ENCODE peak calls at places on chromosomes 16 and 17, in six cellular contexts. I is breast epithelium; N is Peyer's patch; E is esophagus squamous epithelium; C is CD8-positive, alpha-beta T cell; D is MM.1S. Y is an unnamed sample.

GRCh38 chr17:28760987-28761562 is 17.3 kb downstream of the TRAF4 start:
- DNase-seq in I (peak), N (no peak), E (no peak), C (no peak), D (no peak), Y (no peak)

GRCh38 chr17:78276499-78276898 is 45.1 kb downstream of the TMEM235 start:
- DNase-seq in I (no peak), N (no peak), E (no peak), C (no peak), D (peak), Y (no peak)

GRCh38 chr16:55703003-55704001 is 47.5 kb downstream of the SLC6A2 start:
- DNase-seq in I (no peak), N (no peak), E (no peak), C (no peak), D (peak), Y (no peak)

GRCh38 chr17:78996781-78997201 is 12.8 kb downstream of the CANT1 start:
- DNase-seq in I (no peak), N (no peak), E (no peak), C (no peak), D (no peak), Y (no peak)

GRCh38 chr16:70520612-70521297 is 2.6 kb downstream of the COG4 start:
- DNase-seq in I (no peak), N (no peak), E (no peak), C (no peak), D (no peak), Y (no peak)

GRCh38 chr17:69857412-69857835 is 217.6 kb upstream of the KCNJ16 start:
- DNase-seq in I (no peak), N (no peak), E (no peak), C (no peak), D (no peak), Y (no peak)

GRCh38 chr17:81434079-81434478 is 38.8 kb downstream of the BAHCC1 start:
- DNase-seq in I (no peak), N (no peak), E (no peak), C (no peak), D (no peak), Y (no peak)

GRCh38 chr17:58525239-58525638 is 10.8 kb upstream of the MTMR4 start:
- DNase-seq in I (peak), N (no peak), E (no peak), C (no peak), D (no peak), Y (no peak)

GRCh38 chr17:82589851-82590180 is 58.4 kb downstream of the WDR45B start:
- DNase-seq in I (no peak), N (no peak), E (no peak), C (no peak), D (no peak), Y (no peak)

GRCh38 chr16:68436581-68436980 is 11.7 kb downstream of the SMPD3 start:
- DNase-seq in I (no peak), N (no peak), E (no peak), C (no peak), D (peak), Y (no peak)
- TF ChIP-seq CTCF in I (no peak), N (peak), E (no peak), C (no peak), D (peak), Y (peak)

GRCh38 chr16:12467418-12468210 is 336.1 kb downstream of the CPPED1 start:
- DNase-seq in I (no peak), N (no peak), E (no peak), C (no peak), D (no peak), Y (no peak)

GRCh38 chr16:12470311-12471229 is 333.1 kb downstream of the CPPED1 start:
- DNase-seq in I (no peak), N (no peak), E (no peak), C (no peak), D (no peak), Y (no peak)

GRCh38 chr16:12463961-12464360 is 339.7 kb downstream of the CPPED1 start:
- DNase-seq in I (no peak), N (no peak), E (no peak), C (no peak), D (no peak), Y (no peak)

GRCh38 chr16:12471383-12471782 is 332.3 kb downstream of the CPPED1 start:
- DNase-seq in I (no peak), N (no peak), E (no peak), C (no peak), D (no peak), Y (no peak)

DNA sequence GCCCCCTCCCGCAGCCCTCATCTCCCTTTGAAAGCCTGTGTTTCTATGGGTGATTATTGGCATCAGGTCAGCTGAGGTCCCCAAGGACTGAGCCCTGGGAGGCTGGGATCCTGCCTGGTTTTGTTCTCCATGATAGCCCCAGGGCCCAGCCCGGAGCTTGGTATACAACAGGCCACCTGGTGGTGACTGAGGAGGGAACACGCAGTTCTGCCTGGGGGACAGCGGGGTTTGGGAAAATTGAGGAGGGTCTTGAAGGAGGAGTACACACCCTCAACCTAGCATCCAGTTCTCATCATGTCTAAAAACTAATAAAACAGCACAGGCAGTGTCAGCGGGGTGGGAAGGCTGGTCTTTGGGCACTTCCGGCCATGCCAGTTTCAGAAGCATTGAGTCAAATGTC is 335.1 kb downstream of the CPPED1 start:
- DNase-seq in I (no peak), N (no peak), E (no peak), C (no peak), D (no peak), Y (no peak)
- TF ChIP-seq CTCF in I (no peak), N (no peak), E (no peak), C (no peak), D (no peak), Y (peak)

GRCh38 chr17:36706437-36706731 is 105.0 kb downstream of the MRM1 start:
- DNase-seq in I (no peak), N (no peak), E (no peak), C (no peak), D (no peak), Y (no peak)
- TF ChIP-seq CTCF in I (no peak), N (no peak), E (no peak), C (peak), D (no peak), Y (no peak)

DNA sequence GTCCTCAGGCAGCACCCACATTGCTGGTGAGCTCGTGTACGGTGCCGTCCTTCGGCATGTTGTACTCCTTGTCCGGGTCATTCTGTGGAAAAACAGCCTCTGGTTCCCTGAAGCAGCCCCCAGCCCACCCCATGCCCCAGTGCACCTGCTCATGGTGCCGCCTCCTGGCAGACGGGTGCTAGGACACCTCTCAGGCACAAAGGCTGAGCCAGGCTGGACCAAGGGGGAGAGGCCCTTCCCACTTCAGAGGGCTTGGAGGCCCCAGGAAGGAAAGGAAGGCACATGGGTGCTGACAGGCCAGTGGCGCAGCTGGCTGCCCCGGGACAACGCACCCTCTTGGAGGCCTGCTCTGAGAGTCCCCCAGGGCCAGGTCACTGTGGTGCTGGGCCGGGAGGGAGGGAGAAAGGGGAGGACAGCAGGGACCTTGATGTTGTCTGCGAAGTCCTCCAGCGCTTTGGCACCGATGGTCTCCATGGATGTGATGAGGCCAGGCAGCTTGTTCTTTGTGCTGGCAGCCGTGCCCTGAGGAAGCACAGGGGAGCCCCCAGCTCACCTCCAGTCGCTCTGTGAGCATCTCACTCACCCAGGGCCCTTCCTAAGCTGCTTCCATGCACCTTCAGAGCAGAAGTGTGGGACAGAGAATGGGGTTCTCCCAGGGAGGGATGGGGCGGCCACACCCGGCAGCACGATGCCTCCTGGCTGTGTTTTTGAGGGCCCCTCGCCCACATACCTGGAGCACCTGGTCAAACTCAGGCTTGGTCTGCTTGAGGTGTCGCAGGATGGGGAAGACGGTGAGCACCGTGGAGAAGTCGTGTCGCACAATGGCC is 9.3 kb downstream of the ZACN start:
- DNase-seq in I (no peak), N (no peak), E (no peak), C (no peak), D (no peak), Y (peak)
- TF ChIP-seq CTCF in I (no peak), N (no peak), E (no peak), C (no peak), D (no peak), Y (peak)

DNA sequence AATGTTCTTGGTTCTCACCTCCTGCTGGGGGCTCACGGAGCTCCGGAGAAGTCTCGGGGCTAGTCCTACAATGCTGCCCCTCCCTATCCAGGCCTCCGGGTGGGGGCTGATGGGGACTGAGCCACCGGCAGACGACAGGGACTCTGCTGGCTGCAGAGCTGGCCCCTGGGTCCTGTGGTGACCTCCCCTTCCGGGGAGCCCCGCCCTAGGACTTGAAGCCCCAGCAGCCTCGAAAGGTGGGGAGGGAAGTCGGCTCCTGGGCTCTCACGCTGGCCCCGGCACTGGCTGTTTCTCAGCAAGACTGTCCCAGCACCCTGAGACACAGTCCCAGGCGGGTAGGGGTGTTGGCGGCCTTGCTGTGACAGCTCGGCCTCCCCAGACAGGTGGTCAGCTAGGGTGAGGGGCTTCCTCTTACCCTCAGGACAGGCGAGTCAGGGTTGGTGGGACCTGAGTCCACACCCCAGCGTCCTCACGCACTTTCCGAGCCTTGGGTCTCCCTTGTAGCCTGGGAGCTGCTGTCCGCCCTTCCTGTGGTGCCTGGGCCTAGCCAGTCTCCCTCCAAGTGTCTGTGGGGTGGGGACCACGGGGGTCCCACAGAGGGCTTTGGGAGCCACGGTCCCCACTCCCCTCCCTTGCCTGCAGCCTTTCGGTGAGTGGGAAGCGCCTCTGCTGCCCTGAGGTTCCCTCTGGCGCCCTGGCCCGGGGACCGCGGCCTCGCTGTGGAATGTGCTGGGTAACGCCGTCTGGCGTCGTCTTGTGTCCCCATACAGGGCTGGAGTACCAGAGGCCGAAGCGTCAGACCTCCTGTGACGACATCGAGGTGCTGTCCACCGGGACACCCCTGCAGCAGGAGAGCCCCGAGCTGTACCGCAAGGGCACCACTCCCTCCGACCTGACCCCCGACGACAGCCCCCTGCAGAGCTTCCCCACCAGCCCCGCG is 76.6 kb downstream of the KLHDC4 start:
- DNase-seq in I (no peak), N (no peak), E (no peak), C (no peak), D (no peak), Y (no peak)
- TF ChIP-seq CTCF in I (no peak), N (no peak), E (no peak), C (no peak), D (no peak), Y (no peak)

DNA sequence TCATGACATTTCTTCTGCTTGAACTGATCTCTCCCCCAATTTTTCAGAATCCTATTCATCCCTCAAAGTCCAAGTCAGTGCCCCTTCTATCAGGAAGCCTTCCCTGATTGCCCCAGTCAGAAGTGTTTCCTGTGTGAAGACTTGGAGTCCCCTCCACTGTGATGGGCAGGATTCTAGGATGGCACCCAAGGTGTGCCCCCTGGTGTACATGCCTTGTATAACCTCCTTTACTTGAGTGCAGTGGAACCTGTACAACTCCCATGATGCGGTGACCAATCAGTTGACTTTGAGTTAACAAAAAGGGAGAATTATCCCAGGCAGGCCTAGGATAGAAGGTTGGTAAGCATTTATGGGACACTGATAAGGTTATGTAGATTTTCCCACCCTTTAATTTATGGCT is 23.4 kb downstream of the MYH13 start:
- DNase-seq in I (no peak), N (no peak), E (no peak), C (no peak), D (no peak), Y (no peak)
- TF ChIP-seq CTCF in I (no peak), N (no peak), E (no peak), C (no peak), D (no peak), Y (peak)

GRCh38 chr16:88533381-88533831 is 36.8 kb upstream of the ZC3H18 start:
- DNase-seq in I (no peak), N (no peak), E (no peak), C (no peak), D (no peak), Y (no peak)

GRCh38 chr16:88532434-88533241 is 37.6 kb upstream of the ZC3H18 start:
- DNase-seq in I (no peak), N (no peak), E (no peak), C (no peak), D (no peak), Y (no peak)

GRCh38 chr16:88535181-88535856 is 34.9 kb upstream of the ZC3H18 start:
- DNase-seq in I (no peak), N (no peak), E (no peak), C (no peak), D (no peak), Y (no peak)

GRCh38 chr16:88534731-88535141 is 35.5 kb upstream of the ZC3H18 start:
- DNase-seq in I (no peak), N (no peak), E (no peak), C (peak), D (no peak), Y (no peak)

DNA sequence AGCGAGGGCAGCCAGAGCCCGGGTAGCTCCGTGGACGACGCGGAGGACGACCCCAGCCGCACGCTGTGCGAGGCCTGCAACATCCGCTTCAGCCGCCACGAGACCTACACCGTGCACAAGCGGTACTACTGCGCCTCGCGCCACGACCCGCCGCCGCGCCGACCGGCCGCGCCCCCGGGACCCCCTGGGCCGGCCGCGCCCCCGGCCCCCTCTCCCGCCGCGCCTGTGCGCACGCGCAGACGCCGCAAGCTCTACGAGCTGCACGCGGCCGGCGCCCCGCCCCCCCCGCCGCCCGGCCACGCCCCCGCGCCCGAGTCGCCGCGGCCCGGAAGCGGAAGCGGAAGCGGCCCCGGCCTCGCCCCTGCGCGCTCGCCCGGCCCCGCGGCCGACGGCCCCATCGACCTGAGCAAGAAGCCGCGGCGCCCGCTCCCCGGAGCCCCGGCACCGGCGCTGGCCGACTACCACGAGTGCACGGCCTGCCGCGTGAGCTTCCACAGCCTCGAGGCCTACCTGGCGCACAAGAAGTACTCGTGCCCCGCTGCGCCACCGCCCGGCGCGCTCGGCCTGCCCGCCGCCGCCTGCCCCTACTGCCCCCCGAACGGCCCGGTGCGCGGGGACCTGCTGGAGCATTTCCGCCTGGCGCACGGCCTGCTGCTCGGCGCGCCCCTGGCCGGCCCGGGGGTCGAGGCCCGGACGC is 36.1 kb upstream of the ZC3H18 start:
- DNase-seq in I (peak), N (peak), E (no peak), C (peak), D (peak), Y (peak)
- TF ChIP-seq CTCF in I (no peak), N (no peak), E (no peak), C (no peak), D (no peak), Y (no peak)

GRCh38 chr17:36755586-36755985 is 154.2 kb downstream of the MRM1 start:
- DNase-seq in I (no peak), N (peak), E (no peak), C (peak), D (peak), Y (no peak)
- TF ChIP-seq CTCF in I (no peak), N (peak), E (peak), C (peak), D (peak), Y (peak)

Y was measured in type B pancreatic cell.